ENCODE peak calls at places on chromosomes 3 and 15, in ten cellular contexts. One of them, this sample, is unnamed.

GRCh38 chr3:27669505-27670085 is 52.5 kb downstream of the EOMES start:
- DNase-seq in tibial nerve: no peak
- DNase-seq in HCT116: no peak
- DNase-seq in Peyer's patch: no peak
- DNase-seq in prostate gland: no peak
- DNase-seq in A549: no peak
- DNase-seq in testis: no peak
- DNase-seq in stomach: no peak
- DNase-seq in right lobe of liver: no peak
- DNase-seq in transverse colon: no peak
- DNase-seq in this sample: no peak

GRCh38 chr3:8962226-8962861 is 928 bp downstream of the RAD18 start:
- DNase-seq in tibial nerve: no peak
- DNase-seq in HCT116: no peak
- DNase-seq in Peyer's patch: no peak
- DNase-seq in prostate gland: no peak
- DNase-seq in A549: no peak
- DNase-seq in testis: no peak
- DNase-seq in stomach: no peak
- DNase-seq in right lobe of liver: no peak
- DNase-seq in transverse colon: no peak
- DNase-seq in this sample: no peak

GRCh38 chr3:63768888-63769287 is 50.2 kb upstream of the C3orf49 start:
- DNase-seq in tibial nerve: no peak
- DNase-seq in HCT116: no peak
- DNase-seq in Peyer's patch: no peak
- DNase-seq in prostate gland: no peak
- DNase-seq in A549: no peak
- DNase-seq in testis: no peak
- DNase-seq in stomach: no peak
- DNase-seq in right lobe of liver: no peak
- DNase-seq in transverse colon: no peak
- DNase-seq in this sample: no peak

GRCh38 chr3:56681963-56682457 is 1.1 kb downstream of the TASOR start:
- DNase-seq in tibial nerve: no peak
- DNase-seq in HCT116: no peak
- DNase-seq in Peyer's patch: no peak
- DNase-seq in prostate gland: no peak
- DNase-seq in A549: no peak
- DNase-seq in testis: no peak
- DNase-seq in stomach: no peak
- DNase-seq in right lobe of liver: no peak
- DNase-seq in transverse colon: no peak
- DNase-seq in this sample: no peak

GRCh38 chr3:135991621-135992020 is 26.1 kb downstream of the PPP2R3A start:
- DNase-seq in tibial nerve: no peak
- DNase-seq in HCT116: no peak
- DNase-seq in Peyer's patch: no peak
- DNase-seq in prostate gland: no peak
- DNase-seq in A549: no peak
- DNase-seq in testis: no peak
- DNase-seq in stomach: no peak
- DNase-seq in right lobe of liver: no peak
- DNase-seq in transverse colon: no peak
- DNase-seq in this sample: no peak

GRCh38 chr3:38311941-38312340 is 29.8 kb downstream of the SLC22A14 start:
- DNase-seq in tibial nerve: no peak
- DNase-seq in HCT116: no peak
- DNase-seq in Peyer's patch: no peak
- DNase-seq in prostate gland: no peak
- DNase-seq in A549: no peak
- DNase-seq in testis: no peak
- DNase-seq in stomach: no peak
- DNase-seq in right lobe of liver: no peak
- DNase-seq in transverse colon: no peak
- DNase-seq in this sample: no peak

GRCh38 chr15:25739687-25740121 is 123.4 kb downstream of the ATP10A start:
- DNase-seq in tibial nerve: no peak
- DNase-seq in HCT116: no peak
- DNase-seq in Peyer's patch: peak; percentile 20
- DNase-seq in prostate gland: no peak
- DNase-seq in A549: peak; percentile 40
- DNase-seq in testis: peak; percentile 66
- DNase-seq in stomach: no peak
- DNase-seq in right lobe of liver: no peak
- DNase-seq in transverse colon: no peak
- DNase-seq in this sample: no peak

GRCh38 chr3:154059798-154060197 is 61.4 kb upstream of the ARHGEF26 start:
- DNase-seq in tibial nerve: no peak
- DNase-seq in HCT116: no peak
- DNase-seq in Peyer's patch: no peak
- DNase-seq in prostate gland: peak; percentile 76
- DNase-seq in A549: no peak
- DNase-seq in testis: no peak
- DNase-seq in stomach: no peak
- DNase-seq in right lobe of liver: no peak
- DNase-seq in transverse colon: no peak
- DNase-seq in this sample: no peak

GRCh38 chr3:125374996-125375941 is at the start of gene ZNF148:
- DNase-seq in tibial nerve: peak; percentile 74
- DNase-seq in HCT116: peak; percentile 66
- DNase-seq in Peyer's patch: peak; percentile 93
- DNase-seq in prostate gland: peak; percentile 86
- DNase-seq in A549: peak; percentile 89
- DNase-seq in testis: peak; percentile 92
- DNase-seq in stomach: peak; percentile 91
- DNase-seq in right lobe of liver: peak; percentile 96
- DNase-seq in transverse colon: peak; percentile 92
- DNase-seq in this sample: peak; percentile 95

GRCh38 chr3:125374501-125374995 is 577 bp downstream of the ZNF148 start:
- DNase-seq in tibial nerve: no peak
- DNase-seq in HCT116: no peak
- DNase-seq in Peyer's patch: peak; percentile 63
- DNase-seq in prostate gland: peak; percentile 11
- DNase-seq in A549: peak; percentile 19
- DNase-seq in testis: peak; percentile 44
- DNase-seq in stomach: peak; percentile 30
- DNase-seq in right lobe of liver: peak; percentile 68
- DNase-seq in transverse colon: peak; percentile 43
- DNase-seq in this sample: peak; percentile 39

GRCh38 chr3:125378762-125379161 is 3.6 kb upstream of the ZNF148 start:
- DNase-seq in tibial nerve: no peak
- DNase-seq in HCT116: no peak
- DNase-seq in Peyer's patch: no peak
- DNase-seq in prostate gland: no peak
- DNase-seq in A549: no peak
- DNase-seq in testis: no peak
- DNase-seq in stomach: no peak
- DNase-seq in right lobe of liver: no peak
- DNase-seq in transverse colon: no peak
- DNase-seq in this sample: no peak

GRCh38 chr3:125379483-125379882 is 4.4 kb upstream of the ZNF148 start:
- DNase-seq in tibial nerve: no peak
- DNase-seq in HCT116: no peak
- DNase-seq in Peyer's patch: no peak
- DNase-seq in prostate gland: no peak
- DNase-seq in A549: no peak
- DNase-seq in testis: no peak
- DNase-seq in stomach: no peak
- DNase-seq in right lobe of liver: no peak
- DNase-seq in transverse colon: no peak
- DNase-seq in this sample: no peak

GRCh38 chr3:125375950-125376679 is 990 bp upstream of the ZNF148 start:
- DNase-seq in tibial nerve: no peak
- DNase-seq in HCT116: no peak
- DNase-seq in Peyer's patch: no peak
- DNase-seq in prostate gland: peak; percentile 8
- DNase-seq in A549: peak; percentile 45
- DNase-seq in testis: no peak
- DNase-seq in stomach: no peak
- DNase-seq in right lobe of liver: no peak
- DNase-seq in transverse colon: no peak
- DNase-seq in this sample: no peak
- TF ChIP-seq POLR2A in tibial nerve: no peak
- TF ChIP-seq POLR2A in HCT116: no peak
- TF ChIP-seq POLR2A in Peyer's patch: no peak
- TF ChIP-seq POLR2A in prostate gland: no peak
- TF ChIP-seq POLR2A in A549: no peak
- TF ChIP-seq POLR2A in testis: no peak
- TF ChIP-seq POLR2A in stomach: no peak
- TF ChIP-seq POLR2A in right lobe of liver: no peak
- TF ChIP-seq POLR2A in transverse colon: no peak
- TF ChIP-seq POLR2A in this sample: no peak

GRCh38 chr15:24675332-24676144 is at the start of gene NPAP1:
- DNase-seq in tibial nerve: no peak
- DNase-seq in HCT116: no peak
- DNase-seq in Peyer's patch: no peak
- DNase-seq in prostate gland: no peak
- DNase-seq in A549: no peak
- DNase-seq in testis: peak; percentile 46
- DNase-seq in stomach: no peak
- DNase-seq in right lobe of liver: no peak
- DNase-seq in transverse colon: no peak
- DNase-seq in this sample: no peak

GRCh38 chr15:24684313-24684712 is 8.7 kb downstream of the NPAP1 start:
- DNase-seq in tibial nerve: no peak
- DNase-seq in HCT116: no peak
- DNase-seq in Peyer's patch: no peak
- DNase-seq in prostate gland: no peak
- DNase-seq in A549: no peak
- DNase-seq in testis: no peak
- DNase-seq in stomach: no peak
- DNase-seq in right lobe of liver: no peak
- DNase-seq in transverse colon: no peak
- DNase-seq in this sample: no peak

GRCh38 chr15:24676431-24676830 is 856 bp downstream of the NPAP1 start:
- DNase-seq in tibial nerve: no peak
- DNase-seq in HCT116: no peak
- DNase-seq in Peyer's patch: no peak
- DNase-seq in prostate gland: no peak
- DNase-seq in A549: no peak
- DNase-seq in testis: peak; percentile 63
- DNase-seq in stomach: no peak
- DNase-seq in right lobe of liver: no peak
- DNase-seq in transverse colon: no peak
- DNase-seq in this sample: no peak

GRCh38 chr15:24683736-24684135 is 8.2 kb downstream of the NPAP1 start:
- DNase-seq in tibial nerve: no peak
- DNase-seq in HCT116: no peak
- DNase-seq in Peyer's patch: no peak
- DNase-seq in prostate gland: no peak
- DNase-seq in A549: no peak
- DNase-seq in testis: no peak
- DNase-seq in stomach: no peak
- DNase-seq in right lobe of liver: no peak
- DNase-seq in transverse colon: no peak
- DNase-seq in this sample: no peak

DNA sequence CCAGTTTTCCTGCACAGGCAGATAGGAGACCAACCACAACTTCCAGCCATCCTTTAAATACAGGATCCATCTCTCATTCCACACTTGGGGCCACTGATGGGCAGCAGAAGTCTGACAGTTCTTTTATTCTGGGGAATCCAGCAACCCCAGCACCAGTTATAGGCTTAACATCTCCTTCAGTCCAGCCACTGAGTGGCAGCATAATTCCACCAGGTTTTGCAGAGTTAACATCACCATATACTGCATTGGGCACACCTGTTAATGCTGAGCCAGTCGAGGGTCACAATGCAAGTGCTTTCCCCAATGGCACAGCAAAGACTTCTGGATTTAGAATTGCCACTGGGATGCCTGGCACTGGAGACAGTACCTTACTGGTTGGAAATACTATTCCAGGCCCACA is 2.9 kb downstream of the NPAP1 start:
- DNase-seq in tibial nerve: no peak
- DNase-seq in HCT116: no peak
- DNase-seq in Peyer's patch: no peak
- DNase-seq in prostate gland: no peak
- DNase-seq in A549: peak; percentile 38
- DNase-seq in testis: no peak
- DNase-seq in stomach: no peak
- DNase-seq in right lobe of liver: no peak
- DNase-seq in transverse colon: no peak
- DNase-seq in this sample: no peak
- H3K9me3 ChIP-seq in tibial nerve: no peaks in the 10 kb centered on the region
- H3K9me3 ChIP-seq in HCT116: peaks cover 23% of the 10 kb centered on the region
- H3K9me3 ChIP-seq in Peyer's patch: no peaks in the 10 kb centered on the region
- H3K9me3 ChIP-seq in prostate gland: no peaks in the 10 kb centered on the region
- H3K9me3 ChIP-seq in A549: no peaks in the 10 kb centered on the region
- H3K9me3 ChIP-seq in testis: no peaks in the 10 kb centered on the region
- H3K9me3 ChIP-seq in stomach: peaks cover 26% of the 10 kb centered on the region
- H3K9me3 ChIP-seq in right lobe of liver: no peaks in the 10 kb centered on the region
- H3K9me3 ChIP-seq in transverse colon: no peaks in the 10 kb centered on the region
- H3K9me3 ChIP-seq in this sample: no peaks in the 10 kb centered on the region

GRCh38 chr15:60568883-60569495 is 90.0 kb upstream of the ICE2 start:
- DNase-seq in tibial nerve: no peak
- DNase-seq in HCT116: no peak
- DNase-seq in Peyer's patch: no peak
- DNase-seq in prostate gland: no peak
- DNase-seq in A549: no peak
- DNase-seq in testis: no peak
- DNase-seq in stomach: no peak
- DNase-seq in right lobe of liver: no peak
- DNase-seq in transverse colon: no peak
- DNase-seq in this sample: no peak

GRCh38 chr15:60570936-60571530 is 92.1 kb upstream of the ICE2 start:
- DNase-seq in tibial nerve: no peak
- DNase-seq in HCT116: no peak
- DNase-seq in Peyer's patch: no peak
- DNase-seq in prostate gland: no peak
- DNase-seq in A549: no peak
- DNase-seq in testis: no peak
- DNase-seq in stomach: no peak
- DNase-seq in right lobe of liver: no peak
- DNase-seq in transverse colon: no peak
- DNase-seq in this sample: no peak

GRCh38 chr15:60569596-60569995 is 90.7 kb upstream of the ICE2 start:
- DNase-seq in tibial nerve: no peak
- DNase-seq in HCT116: no peak
- DNase-seq in Peyer's patch: no peak
- DNase-seq in prostate gland: no peak
- DNase-seq in A549: no peak
- DNase-seq in testis: no peak
- DNase-seq in stomach: no peak
- DNase-seq in right lobe of liver: no peak
- DNase-seq in transverse colon: no peak
- DNase-seq in this sample: no peak

GRCh38 chr15:60565407-60565806 is 86.5 kb upstream of the ICE2 start:
- DNase-seq in tibial nerve: no peak
- DNase-seq in HCT116: no peak
- DNase-seq in Peyer's patch: no peak
- DNase-seq in prostate gland: no peak
- DNase-seq in A549: no peak
- DNase-seq in testis: no peak
- DNase-seq in stomach: no peak
- DNase-seq in right lobe of liver: no peak
- DNase-seq in transverse colon: no peak
- DNase-seq in this sample: no peak

GRCh38 chr15:60568301-60568742 is 89.4 kb upstream of the ICE2 start:
- DNase-seq in tibial nerve: no peak
- DNase-seq in HCT116: no peak
- DNase-seq in Peyer's patch: no peak
- DNase-seq in prostate gland: no peak
- DNase-seq in A549: no peak
- DNase-seq in testis: no peak
- DNase-seq in stomach: no peak
- DNase-seq in right lobe of liver: peak; percentile 61
- DNase-seq in transverse colon: peak; percentile 48
- DNase-seq in this sample: no peak
- TF ChIP-seq POLR2A in tibial nerve: no peak
- TF ChIP-seq POLR2A in HCT116: no peak
- TF ChIP-seq POLR2A in Peyer's patch: no peak
- TF ChIP-seq POLR2A in prostate gland: no peak
- TF ChIP-seq POLR2A in A549: no peak
- TF ChIP-seq POLR2A in testis: no peak
- TF ChIP-seq POLR2A in stomach: no peak
- TF ChIP-seq POLR2A in right lobe of liver: no peak
- TF ChIP-seq POLR2A in transverse colon: no peak
- TF ChIP-seq POLR2A in this sample: no peak

DNA sequence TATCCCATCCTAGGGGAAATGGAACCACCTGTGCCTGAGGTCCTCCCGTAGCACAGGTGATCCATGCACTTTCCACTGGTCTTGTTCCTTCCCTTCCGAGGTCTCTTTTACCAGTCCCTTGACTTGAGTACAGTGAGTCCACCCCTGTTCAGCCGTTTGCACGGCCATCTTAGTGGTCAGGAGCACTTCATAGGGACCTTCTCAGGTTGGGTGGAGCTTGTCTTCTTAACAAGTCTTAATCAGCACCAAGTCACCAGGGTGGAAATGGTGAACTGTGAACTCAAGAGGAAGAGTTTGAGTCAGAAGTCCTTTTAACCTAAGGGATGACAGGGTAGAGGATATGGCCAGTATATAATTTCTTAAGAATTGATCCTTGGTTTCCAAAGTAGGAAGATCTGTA is 21.4 kb downstream of the ARL8B start:
- DNase-seq in tibial nerve: no peak
- DNase-seq in HCT116: no peak
- DNase-seq in Peyer's patch: no peak
- DNase-seq in prostate gland: no peak
- DNase-seq in A549: no peak
- DNase-seq in testis: no peak
- DNase-seq in stomach: no peak
- DNase-seq in right lobe of liver: no peak
- DNase-seq in transverse colon: no peak
- DNase-seq in this sample: no peak
- H3K9me3 ChIP-seq in tibial nerve: no peaks in the 10 kb centered on the region
- H3K9me3 ChIP-seq in HCT116: no peaks in the 10 kb centered on the region
- H3K9me3 ChIP-seq in Peyer's patch: no peaks in the 10 kb centered on the region
- H3K9me3 ChIP-seq in prostate gland: no peaks in the 10 kb centered on the region
- H3K9me3 ChIP-seq in A549: no peaks in the 10 kb centered on the region
- H3K9me3 ChIP-seq in testis: no peaks in the 10 kb centered on the region
- H3K9me3 ChIP-seq in stomach: no peaks in the 10 kb centered on the region
- H3K9me3 ChIP-seq in right lobe of liver: no peaks in the 10 kb centered on the region
- H3K9me3 ChIP-seq in transverse colon: no peaks in the 10 kb centered on the region
- H3K9me3 ChIP-seq in this sample: peaks cover 3% of the 10 kb centered on the region

This sample was measured in heart left ventricle.